ENCODE peak calls at places on chromosome 9, in seven cellular contexts. One of them, this sample, is unnamed.

GRCh38 chr9:114004221-114004716 is 73.8 kb downstream of the AMBP start:
- DNase-seq in AG10803: no peak
- DNase-seq in right lobe of liver: peak
- DNase-seq in globus pallidus: peak
- DNase-seq in stimulated activated CD8-positive, alpha-beta memory T cell treated with anti-CD3 and anti-CD28 coated beads, Interleukin-7, amount 100 ng/mL, for 4 hours: no peak
- DNase-seq in amygdala: peak
- DNase-seq in kidney glomerular epithelial cell: no peak
- DNase-seq in this sample: no peak

GRCh38 chr9:126229501-126229900 is 97.1 kb upstream of the MVB12B start:
- DNase-seq in amygdala: no peak
- DNase-seq in right lobe of liver: no peak
- DNase-seq in AG10803: no peak
- DNase-seq in kidney glomerular epithelial cell: no peak
- DNase-seq in stimulated activated CD8-positive, alpha-beta memory T cell treated with anti-CD3 and anti-CD28 coated beads, Interleukin-7, amount 100 ng/mL, for 4 hours: no peak
- DNase-seq in globus pallidus: no peak
- DNase-seq in this sample: no peak

GRCh38 chr9:5073701-5074100 is 88.6 kb downstream of the JAK2 start:
- DNase-seq in globus pallidus: no peak
- DNase-seq in amygdala: no peak
- DNase-seq in AG10803: peak
- DNase-seq in right lobe of liver: no peak
- DNase-seq in stimulated activated CD8-positive, alpha-beta memory T cell treated with anti-CD3 and anti-CD28 coated beads, Interleukin-7, amount 100 ng/mL, for 4 hours: no peak
- DNase-seq in kidney glomerular epithelial cell: no peak
- DNase-seq in this sample: no peak

GRCh38 chr9:134161647-134162046 is 2.7 kb downstream of the RNU6ATAC start:
- DNase-seq in globus pallidus: no peak
- DNase-seq in AG10803: no peak
- DNase-seq in amygdala: no peak
- DNase-seq in kidney glomerular epithelial cell: no peak
- DNase-seq in right lobe of liver: peak
- DNase-seq in stimulated activated CD8-positive, alpha-beta memory T cell treated with anti-CD3 and anti-CD28 coated beads, Interleukin-7, amount 100 ng/mL, for 4 hours: no peak
- DNase-seq in this sample: no peak

GRCh38 chr9:137454506-137455360 is 4.4 kb downstream of the NSMF start:
- DNase-seq in amygdala: no peak
- DNase-seq in globus pallidus: no peak
- DNase-seq in right lobe of liver: peak
- DNase-seq in AG10803: peak
- DNase-seq in kidney glomerular epithelial cell: no peak
- DNase-seq in stimulated activated CD8-positive, alpha-beta memory T cell treated with anti-CD3 and anti-CD28 coated beads, Interleukin-7, amount 100 ng/mL, for 4 hours: no peak
- DNase-seq in this sample: peak

GRCh38 chr9:76732341-76732958 is 31.8 kb upstream of the PCA3 start:
- DNase-seq in right lobe of liver: no peak
- DNase-seq in globus pallidus: no peak
- DNase-seq in amygdala: no peak
- DNase-seq in AG10803: peak
- DNase-seq in kidney glomerular epithelial cell: peak
- DNase-seq in stimulated activated CD8-positive, alpha-beta memory T cell treated with anti-CD3 and anti-CD28 coated beads, Interleukin-7, amount 100 ng/mL, for 4 hours: no peak
- DNase-seq in this sample: no peak

GRCh38 chr9:16265671-16266070 is 604.8 kb downstream of the BNC2 start:
- DNase-seq in globus pallidus: no peak
- DNase-seq in kidney glomerular epithelial cell: no peak
- DNase-seq in right lobe of liver: no peak
- DNase-seq in AG10803: no peak
- DNase-seq in stimulated activated CD8-positive, alpha-beta memory T cell treated with anti-CD3 and anti-CD28 coated beads, Interleukin-7, amount 100 ng/mL, for 4 hours: no peak
- DNase-seq in amygdala: no peak
- DNase-seq in this sample: no peak

GRCh38 chr9:36306481-36307306 is 48.4 kb upstream of the GNE start:
- DNase-seq in right lobe of liver: no peak
- DNase-seq in kidney glomerular epithelial cell: no peak
- DNase-seq in globus pallidus: no peak
- DNase-seq in amygdala: no peak
- DNase-seq in AG10803: no peak
- DNase-seq in stimulated activated CD8-positive, alpha-beta memory T cell treated with anti-CD3 and anti-CD28 coated beads, Interleukin-7, amount 100 ng/mL, for 4 hours: no peak
- DNase-seq in this sample: peak

GRCh38 chr9:136011703-136012496 is 50.7 kb upstream of the UBAC1 start:
- DNase-seq in amygdala: peak
- DNase-seq in kidney glomerular epithelial cell: no peak
- DNase-seq in globus pallidus: peak
- DNase-seq in AG10803: peak
- DNase-seq in right lobe of liver: peak
- DNase-seq in stimulated activated CD8-positive, alpha-beta memory T cell treated with anti-CD3 and anti-CD28 coated beads, Interleukin-7, amount 100 ng/mL, for 4 hours: no peak
- DNase-seq in this sample: peak

GRCh38 chr9:98256632-98257218 is 1.3 kb upstream of the TBC1D2 start:
- DNase-seq in stimulated activated CD8-positive, alpha-beta memory T cell treated with anti-CD3 and anti-CD28 coated beads, Interleukin-7, amount 100 ng/mL, for 4 hours: no peak
- DNase-seq in kidney glomerular epithelial cell: peak
- DNase-seq in globus pallidus: peak
- DNase-seq in amygdala: no peak
- DNase-seq in right lobe of liver: no peak
- DNase-seq in AG10803: no peak
- DNase-seq in this sample: peak

GRCh38 chr9:83636813-83637212 is 13.9 kb downstream of the IDNK start:
- DNase-seq in stimulated activated CD8-positive, alpha-beta memory T cell treated with anti-CD3 and anti-CD28 coated beads, Interleukin-7, amount 100 ng/mL, for 4 hours: no peak
- DNase-seq in right lobe of liver: no peak
- DNase-seq in kidney glomerular epithelial cell: no peak
- DNase-seq in AG10803: no peak
- DNase-seq in globus pallidus: no peak
- DNase-seq in amygdala: no peak
- DNase-seq in this sample: no peak

GRCh38 chr9:92657296-92658094 is 12.4 kb downstream of the IPPK start:
- DNase-seq in kidney glomerular epithelial cell: no peak
- DNase-seq in stimulated activated CD8-positive, alpha-beta memory T cell treated with anti-CD3 and anti-CD28 coated beads, Interleukin-7, amount 100 ng/mL, for 4 hours: no peak
- DNase-seq in globus pallidus: no peak
- DNase-seq in right lobe of liver: no peak
- DNase-seq in amygdala: no peak
- DNase-seq in AG10803: no peak
- DNase-seq in this sample: no peak

GRCh38 chr9:107794259-107794658 is 304.7 kb upstream of the KLF4 start:
- DNase-seq in AG10803: no peak
- DNase-seq in kidney glomerular epithelial cell: no peak
- DNase-seq in amygdala: no peak
- DNase-seq in globus pallidus: no peak
- DNase-seq in right lobe of liver: no peak
- DNase-seq in stimulated activated CD8-positive, alpha-beta memory T cell treated with anti-CD3 and anti-CD28 coated beads, Interleukin-7, amount 100 ng/mL, for 4 hours: no peak
- DNase-seq in this sample: no peak

GRCh38 chr9:78697653-78698052 is 400.7 kb downstream of the PSAT1 start:
- DNase-seq in kidney glomerular epithelial cell: no peak
- DNase-seq in amygdala: no peak
- DNase-seq in stimulated activated CD8-positive, alpha-beta memory T cell treated with anti-CD3 and anti-CD28 coated beads, Interleukin-7, amount 100 ng/mL, for 4 hours: no peak
- DNase-seq in AG10803: no peak
- DNase-seq in right lobe of liver: no peak
- DNase-seq in globus pallidus: no peak
- DNase-seq in this sample: no peak

GRCh38 chr9:134936762-134937555 is 19.2 kb upstream of the FCN1 start:
- DNase-seq in amygdala: no peak
- DNase-seq in AG10803: no peak
- DNase-seq in stimulated activated CD8-positive, alpha-beta memory T cell treated with anti-CD3 and anti-CD28 coated beads, Interleukin-7, amount 100 ng/mL, for 4 hours: no peak
- DNase-seq in kidney glomerular epithelial cell: no peak
- DNase-seq in right lobe of liver: no peak
- DNase-seq in globus pallidus: peak
- DNase-seq in this sample: no peak

GRCh38 chr9:77793909-77794308 is 145.8 kb upstream of the GNA14 start:
- DNase-seq in AG10803: peak
- DNase-seq in globus pallidus: peak
- DNase-seq in right lobe of liver: no peak
- DNase-seq in amygdala: no peak
- DNase-seq in stimulated activated CD8-positive, alpha-beta memory T cell treated with anti-CD3 and anti-CD28 coated beads, Interleukin-7, amount 100 ng/mL, for 4 hours: no peak
- DNase-seq in kidney glomerular epithelial cell: no peak
- DNase-seq in this sample: no peak

GRCh38 chr9:128825923-128826702 is 3.5 kb downstream of the SPOUT1 start:
- DNase-seq in AG10803: no peak
- DNase-seq in kidney glomerular epithelial cell: no peak
- DNase-seq in amygdala: no peak
- DNase-seq in globus pallidus: no peak
- DNase-seq in right lobe of liver: no peak
- DNase-seq in stimulated activated CD8-positive, alpha-beta memory T cell treated with anti-CD3 and anti-CD28 coated beads, Interleukin-7, amount 100 ng/mL, for 4 hours: no peak
- DNase-seq in this sample: no peak

GRCh38 chr9:99726758-99727157 is 94.9 kb upstream of the NR4A3 start:
- DNase-seq in kidney glomerular epithelial cell: no peak
- DNase-seq in AG10803: peak
- DNase-seq in stimulated activated CD8-positive, alpha-beta memory T cell treated with anti-CD3 and anti-CD28 coated beads, Interleukin-7, amount 100 ng/mL, for 4 hours: no peak
- DNase-seq in amygdala: no peak
- DNase-seq in globus pallidus: no peak
- DNase-seq in right lobe of liver: no peak
- DNase-seq in this sample: no peak

GRCh38 chr9:84169240-84169639 is 171.3 kb downstream of the SLC28A3 start:
- DNase-seq in AG10803: peak
- DNase-seq in amygdala: no peak
- DNase-seq in globus pallidus: no peak
- DNase-seq in kidney glomerular epithelial cell: peak
- DNase-seq in right lobe of liver: no peak
- DNase-seq in stimulated activated CD8-positive, alpha-beta memory T cell treated with anti-CD3 and anti-CD28 coated beads, Interleukin-7, amount 100 ng/mL, for 4 hours: no peak
- DNase-seq in this sample: peak

GRCh38 chr9:106625259-106625789 is 237.6 kb upstream of the ZNF462 start:
- DNase-seq in AG10803: no peak
- DNase-seq in stimulated activated CD8-positive, alpha-beta memory T cell treated with anti-CD3 and anti-CD28 coated beads, Interleukin-7, amount 100 ng/mL, for 4 hours: no peak
- DNase-seq in amygdala: no peak
- DNase-seq in right lobe of liver: no peak
- DNase-seq in kidney glomerular epithelial cell: no peak
- DNase-seq in globus pallidus: no peak
- DNase-seq in this sample: no peak